ENCODE peak calls at places on chromosome 13, in four cellular contexts. V is WTC11; U is activated CD4-positive, alpha-beta memory T cell treated with anti-CD3 and anti-CD28 coated beads for 36 hours; D is ACHN. Z is an unnamed sample.
A peak's percentile ranks its signal among the peaks of the same experiment; 100 is the strongest.

GRCh38 chr13:114132419-114133121 is at the start of gene RASA3:
- DNase-seq in D (peak; percentile 79), V (peak; percentile 83), U (peak; percentile 73), Z (peak; percentile 94)

GRCh38 chr13:31860002-31860401 is 120.7 kb downstream of the RXFP2 start:
- DNase-seq in D (no peak), U (no peak), V (no peak), Z (no peak)

GRCh38 chr13:94329754-94330551 is 149.5 kb downstream of the DCT start:
- DNase-seq in U (no peak), D (peak; percentile 80), V (no peak), Z (no peak)

GRCh38 chr13:74046461-74046860 is 87.7 kb downstream of the KLF12 start:
- DNase-seq in D (no peak), U (no peak), V (no peak), Z (no peak)

GRCh38 chr13:62838891-62839290 is 1423.2 kb upstream of the PCDH20 start:
- DNase-seq in U (no peak), D (no peak), V (no peak), Z (no peak)

GRCh38 chr13:24618219-24618955 is 61.8 kb upstream of the ATP12A start:
- DNase-seq in D (no peak), U (peak; percentile 87), V (no peak), Z (no peak)

GRCh38 chr13:67204731-67205130 is 25.4 kb downstream of the PCDH9 start:
- DNase-seq in U (no peak), V (no peak), D (no peak), Z (no peak)

GRCh38 chr13:111316161-111316730 is 4.2 kb upstream of the TEX29 start:
- DNase-seq in D (no peak), V (no peak), U (no peak), Z (no peak)

GRCh38 chr13:40094056-40094455 is 438.6 kb downstream of the COG6 start:
- DNase-seq in V (no peak), D (no peak), U (no peak), Z (no peak)

GRCh38 chr13:98648676-98649075 is 71.8 kb upstream of the STK24 start:
- DNase-seq in D (no peak), U (no peak), V (no peak), Z (no peak)

GRCh38 chr13:109869312-109870237 is 83.2 kb upstream of the IRS2 start:
- DNase-seq in D (peak; percentile 79), V (peak; percentile 42), U (peak; percentile 62), Z (peak; percentile 93)

GRCh38 chr13:22040810-22041364 is 370.0 kb downstream of the FGF9 start:
- DNase-seq in V (peak; percentile 65), U (no peak), D (no peak), Z (no peak)

GRCh38 chr13:50229935-50230334 is 214.7 kb downstream of the KCNRG start:
- DNase-seq in V (no peak), U (no peak), D (no peak), Z (no peak)

GRCh38 chr13:37418490-37418889 is 180.1 kb downstream of the POSTN start:
- DNase-seq in U (no peak), V (no peak), D (no peak), Z (no peak)

GRCh38 chr13:73684750-73685149 is 449.5 kb downstream of the KLF12 start:
- DNase-seq in U (no peak), D (no peak), V (no peak), Z (no peak)

GRCh38 chr13:113400621-113401451 is 36.9 kb upstream of the GRTP1 start:
- DNase-seq in V (peak; percentile 7), U (no peak), D (no peak), Z (no peak)

GRCh38 chr13:79735228-79735627 is 254.3 kb downstream of the NDFIP2 start:
- DNase-seq in V (no peak), U (no peak), D (no peak), Z (no peak)

GRCh38 chr13:30510091-30510490 is 44.4 kb upstream of the HMGB1 start:
- DNase-seq in V (no peak), U (no peak), D (no peak), Z (no peak)

GRCh38 chr13:95267662-95268369 is 33.4 kb downstream of the ABCC4 start:
- DNase-seq in D (peak; percentile 93), U (no peak), V (no peak), Z (peak; percentile 77)

GRCh38 chr13:112445411-112446271 is 69.5 kb downstream of the SPACA7 start:
- DNase-seq in U (peak; percentile 2), D (no peak), V (no peak), Z (peak; percentile 61)

GRCh38 chr13:51746802-51747201 is 57.2 kb downstream of the DHRS12 start:
- DNase-seq in D (no peak), V (no peak), U (no peak), Z (no peak)

GRCh38 chr13:103354189-103354588 is 288.0 kb upstream of the SLC10A2 start:
- DNase-seq in D (no peak), V (no peak), U (no peak), Z (no peak)

GRCh38 chr13:51541037-51541436 is 43.2 kb upstream of the WDFY2 start:
- DNase-seq in U (no peak), D (peak; percentile 2), V (no peak), Z (no peak)

GRCh38 chr13:97212540-97213146 is 9.5 kb upstream of the MBNL2 start:
- DNase-seq in V (peak; percentile 12), D (peak; percentile 44), U (no peak), Z (no peak)

GRCh38 chr13:111904701-111905608 is 162.0 kb upstream of the SOX1 start:
- DNase-seq in D (no peak), U (no peak), V (peak; percentile 22), Z (no peak)

GRCh38 chr13:45575146-45575829 is 40.3 kb downstream of the ERICH6B start:
- DNase-seq in D (no peak), U (no peak), V (no peak), Z (no peak)

GRCh38 chr13:34587586-34587985 is 354.5 kb upstream of the NBEA start:
- DNase-seq in V (no peak), U (no peak), D (no peak), Z (no peak)

GRCh38 chr13:69585656-69586055 is 522.0 kb upstream of the ATXN8OS start:
- DNase-seq in V (no peak), U (no peak), D (peak; percentile 13), Z (no peak)

GRCh38 chr13:30845297-30846214 is 60.5 kb upstream of the MEDAG start:
- DNase-seq in U (no peak), V (no peak), D (no peak), Z (no peak)

GRCh38 chr13:76856141-76856571 is 30.0 kb downstream of the KCTD12 start:
- DNase-seq in V (no peak), U (no peak), D (peak; percentile 31), Z (no peak)

GRCh38 chr13:40063278-40063698 is 407.8 kb downstream of the COG6 start:
- DNase-seq in V (no peak), D (no peak), U (no peak), Z (no peak)

GRCh38 chr13:36806102-36806501 is 12.9 kb upstream of the RFXAP start:
- DNase-seq in D (no peak), U (no peak), V (no peak), Z (no peak)

GRCh38 chr13:25192489-25192888 is 20.4 kb upstream of the AMER2 start:
- DNase-seq in U (no peak), V (no peak), D (no peak), Z (no peak)

GRCh38 chr13:32125221-32125621 is 93.6 kb downstream of the FRY start:
- DNase-seq in U (no peak), D (no peak), V (no peak), Z (no peak)

Z was measured in kidney.